ENCODE peak calls at places on chromosomes 16 and 17, in five cellular contexts. P is NCI-H82; K is activated T-cell treated with anti-CD3 and anti-CD28 coated beads, Interleukin-2, amount 50 U/mL, for 4 hours; Z is CD8-positive, alpha-beta memory T cell; O is NCI-H2029. I is an unnamed sample.
A peak's percentile ranks its signal among the peaks of the same experiment; 100 is the strongest.

GRCh38 chr17:77327181-77327565 is 186.4 kb downstream of the SEC14L1 start:
- DNase-seq in P (no peak), O (no peak), Z (peak; percentile 43), K (no peak), I (no peak)

GRCh38 chr16:4859900-4860255 is 12.6 kb downstream of the UBN1 start:
- DNase-seq in O (no peak), P (no peak), K (no peak), Z (no peak), I (no peak)

GRCh38 chr16:15564619-15565339 is 78.2 kb downstream of the MARF1 start:
- DNase-seq in P (no peak), K (no peak), O (no peak), Z (no peak), I (no peak)

GRCh38 chr17:4519361-4519788 is 20.7 kb downstream of the SPNS2 start:
- DNase-seq in P (no peak), K (no peak), O (no peak), Z (no peak), I (no peak)

GRCh38 chr17:60640503-60640902 is 37.1 kb upstream of the BCAS3 start:
- DNase-seq in O (no peak), K (no peak), P (peak; percentile 45), Z (no peak), I (no peak)

GRCh38 chr16:87416826-87417471 is 24.8 kb downstream of the MAP1LC3B start:
- DNase-seq in O (no peak), Z (no peak), K (peak; percentile 25), P (no peak), I (no peak)

GRCh38 chr17:30376621-30377452 is 1.9 kb upstream of the CPD start:
- DNase-seq in Z (no peak), P (peak; percentile 42), O (peak; percentile 88), K (peak; percentile 44), I (no peak)

GRCh38 chr17:40456396-40456951 is 13.2 kb downstream of the IGFBP4 start:
- DNase-seq in K (no peak), Z (no peak), O (no peak), P (no peak), I (no peak)

GRCh38 chr16:10741844-10742243 is 1.8 kb upstream of the NUBP1 start:
- DNase-seq in O (peak; percentile 54), K (no peak), Z (no peak), P (peak; percentile 92), I (no peak)

GRCh38 chr17:17505151-17505550 is 9.0 kb upstream of the RASD1 start:
- DNase-seq in Z (no peak), P (no peak), O (no peak), K (no peak), I (no peak)

GRCh38 chr17:40321502-40322416 is 12.8 kb downstream of the RARA start:
- DNase-seq in P (no peak), K (no peak), O (no peak), Z (no peak), I (no peak)

GRCh38 chr17:77160032-77160876 is 19.5 kb downstream of the SEC14L1 start:
- DNase-seq in K (no peak), P (no peak), O (no peak), Z (no peak), I (no peak)

GRCh38 chr16:3036726-3037315 is at the start of gene BICDL2:
- DNase-seq in K (no peak), O (no peak), Z (no peak), P (no peak), I (no peak)

GRCh38 chr17:44005865-44006580 is 1.6 kb downstream of the NAGS start:
- DNase-seq in P (peak; percentile 68), K (no peak), Z (peak; percentile 62), O (no peak), I (peak; percentile 46)

GRCh38 chr17:31329221-31329620 is 7.8 kb upstream of the EVI2A start:
- DNase-seq in Z (no peak), K (no peak), O (no peak), P (no peak), I (no peak)

GRCh38 chr16:67199808-67200198 is 872 bp downstream of the ELMO3 start:
- DNase-seq in P (no peak), Z (no peak), O (no peak), K (no peak), I (no peak)

GRCh38 chr16:72110662-72111615 is 17.3 kb downstream of the DHX38 start:
- DNase-seq in K (no peak), P (no peak), O (no peak), Z (no peak), I (no peak)

GRCh38 chr17:67912088-67912487 is 84.2 kb downstream of the C17orf58 start:
- DNase-seq in Z (no peak), P (no peak), O (no peak), K (no peak), I (no peak)

GRCh38 chr17:66541461-66542182 is 239.2 kb downstream of the PRKCA start:
- DNase-seq in Z (no peak), K (no peak), O (no peak), P (no peak), I (no peak)

GRCh38 chr17:29138184-29138955 is 41.8 kb downstream of the MYO18A start:
- DNase-seq in O (no peak), P (no peak), K (peak; percentile 49), Z (peak; percentile 66), I (peak; percentile 63)

GRCh38 chr17:31448467-31449077 is 57.1 kb downstream of the RAB11FIP4 start:
- DNase-seq in P (no peak), K (no peak), O (no peak), Z (no peak), I (no peak)

GRCh38 chr17:15907290-15907689 is 37.6 kb upstream of the ADORA2B start:
- DNase-seq in O (no peak), K (no peak), P (no peak), Z (no peak), I (no peak)

GRCh38 chr17:4934173-4934979 is 2.3 kb downstream of the GP1BA start:
- DNase-seq in K (no peak), P (peak; percentile 51), Z (peak; percentile 36), O (peak; percentile 14), I (peak; percentile 54)

GRCh38 chr17:3335876-3336275 is 37.7 kb upstream of the OR3A1 start:
- DNase-seq in Z (no peak), K (no peak), P (peak; percentile 15), O (no peak), I (no peak)

GRCh38 chr16:23754594-23755483 is at the start of gene CHP2:
- DNase-seq in O (no peak), K (no peak), Z (no peak), P (peak; percentile 7), I (no peak)

GRCh38 chr17:17824119-17824779 is 12.5 kb downstream of the SREBF1 start:
- DNase-seq in K (no peak), O (no peak), P (peak; percentile 93), Z (peak; percentile 64), I (no peak)

GRCh38 chr17:78163881-78164747 is 4.3 kb upstream of the SYNGR2 start:
- DNase-seq in Z (no peak), O (peak; percentile 32), P (peak; percentile 53), K (no peak), I (no peak)

GRCh38 chr17:4368341-4368740 is 1.9 kb upstream of the UBE2G1 start:
- DNase-seq in P (no peak), O (no peak), K (no peak), Z (no peak), I (no peak)

GRCh38 chr16:83328936-83329335 is 478.8 kb upstream of the HSBP1 start:
- DNase-seq in K (no peak), Z (no peak), P (no peak), O (no peak), I (no peak)

GRCh38 chr17:67378444-67379250 is 1.6 kb downstream of the PITPNC1 start:
- DNase-seq in K (peak; percentile 79), Z (peak; percentile 87), O (peak; percentile 51), P (peak; percentile 85), I (peak; percentile 53)

GRCh38 chr16:81310045-81310644 is 4.6 kb upstream of the GAN start:
- DNase-seq in O (no peak), Z (no peak), P (no peak), K (no peak), I (no peak)

GRCh38 chr17:69143683-69144231 is 2.1 kb upstream of the ABCA6 start:
- DNase-seq in Z (no peak), K (no peak), O (no peak), P (no peak), I (no peak)

GRCh38 chr16:53664724-53665345 is 38.8 kb downstream of the RPGRIP1L start:
- DNase-seq in K (no peak), O (no peak), P (no peak), Z (no peak), I (no peak)

GRCh38 chr16:75644240-75645012 is 3.0 kb downstream of the KARS1 start:
- DNase-seq in Z (no peak), O (no peak), P (peak; percentile 79), K (no peak), I (no peak)

GRCh38 chr17:74380086-74380958 is 13.0 kb downstream of the GPR142 start:
- DNase-seq in K (no peak), O (no peak), P (no peak), Z (no peak), I (no peak)

GRCh38 chr17:37840576-37840975 is 83.6 kb upstream of the TBC1D3K start:
- DNase-seq in K (no peak), P (no peak), Z (no peak), O (no peak), I (no peak)

GRCh38 chr16:85137323-85138072 is 25.2 kb upstream of the CIBAR2 start:
- DNase-seq in Z (no peak), K (no peak), P (no peak), O (no peak), I (peak; percentile 80)

GRCh38 chr16:6709736-6710135 is 622.9 kb upstream of the RBFOX1 start:
- DNase-seq in Z (no peak), P (no peak), K (no peak), O (no peak), I (no peak)

GRCh38 chr17:79126139-79126538 is 51.5 kb downstream of the ENGASE start:
- DNase-seq in O (no peak), P (peak; percentile 40), K (no peak), Z (no peak), I (no peak)

I was measured in CD14-positive monocyte.